ENCODE peak calls at places on chromosomes 13 and 19, in seven cellular contexts. F is astrocyte, H is IMR-90, X is lung, N is K562, A is right cardiac atrium, C is AG04450. J is an unnamed sample.

GRCh38 chr19:2426661-2427322 is 594 bp downstream of the TIMM13 start:
- DNase-seq in X (no peak), C (no peak), N (peak; percentile 88), A (peak; percentile 77), F (no peak), H (peak; percentile 14), J (no peak)

GRCh38 chr19:6092329-6093286 is 17.7 kb downstream of the RFX2 start:
- DNase-seq in F (peak; percentile 84), N (peak; percentile 78), A (peak; percentile 94), H (peak; percentile 88), X (peak; percentile 87), C (no peak), J (no peak)

GRCh38 chr19:39410620-39411005 is 1.9 kb upstream of the PLEKHG2 start:
- DNase-seq in H (no peak), X (no peak), C (no peak), F (no peak), A (peak; percentile 20), N (no peak), J (no peak)

GRCh38 chr13:45456196-45456972 is 8.4 kb upstream of the COG3 start:
- DNase-seq in C (peak; percentile 30), N (no peak), H (peak; percentile 69), X (no peak), F (peak; percentile 41), A (no peak), J (no peak)

GRCh38 chr13:52955505-52955904 is 73.1 kb upstream of the OLFM4 start:
- DNase-seq in X (no peak), A (no peak), F (no peak), N (no peak), C (no peak), H (no peak), J (no peak)

GRCh38 chr13:63425131-63425530 is 2009.5 kb upstream of the PCDH20 start:
- DNase-seq in H (peak; percentile 43), A (no peak), X (no peak), C (no peak), N (no peak), F (peak; percentile 36), J (no peak)

GRCh38 chr19:17281391-17282304 is at the start of gene ANKLE1:
- DNase-seq in H (no peak), F (no peak), X (no peak), A (peak; percentile 62), N (peak; percentile 59), C (no peak), J (no peak)

GRCh38 chr19:40366697-40367561 is 18.4 kb downstream of the PLD3 start:
- DNase-seq in C (no peak), H (peak; percentile 24), F (peak; percentile 48), A (no peak), N (peak; percentile 77), X (peak; percentile 43), J (no peak)

GRCh38 chr13:99314640-99315176 is 7.5 kb upstream of the GPR183 start:
- DNase-seq in N (peak; percentile 64), H (peak; percentile 28), F (peak; percentile 75), X (no peak), C (no peak), A (no peak), J (no peak)

GRCh38 chr13:95862401-95862800 is 185.5 kb downstream of the DNAJC3 start:
- DNase-seq in A (no peak), N (no peak), C (no peak), F (no peak), X (no peak), H (peak; percentile 12), J (no peak)

GRCh38 chr13:33110386-33110712 is 94.1 kb downstream of the KL start:
- DNase-seq in X (no peak), F (no peak), H (no peak), C (no peak), A (peak; percentile 54), N (no peak), J (no peak)

GRCh38 chr13:31908696-31909386 is 122.7 kb upstream of the FRY start:
- DNase-seq in F (no peak), A (no peak), C (no peak), N (no peak), H (no peak), X (no peak), J (no peak)

GRCh38 chr13:35379663-35380062 is 96.8 kb downstream of the MAB21L1 start:
- DNase-seq in C (no peak), X (no peak), F (no peak), N (no peak), H (no peak), A (no peak), J (no peak)

GRCh38 chr19:50162988-50163387 is at the start of gene IZUMO2:
- DNase-seq in N (peak; percentile 29), H (no peak), F (no peak), X (no peak), A (no peak), C (no peak), J (no peak)

GRCh38 chr13:107650081-107650701 is 565.1 kb downstream of the LIG4 start:
- DNase-seq in F (peak; percentile 25), N (peak; percentile 7), X (peak; percentile 32), A (peak; percentile 82), C (no peak), H (peak; percentile 62), J (no peak)

GRCh38 chr13:60028021-60028420 is 135.7 kb downstream of the DIAPH3 start:
- DNase-seq in N (no peak), C (no peak), A (no peak), F (no peak), X (no peak), H (no peak), J (no peak)

GRCh38 chr13:104987621-104988020 is 1547.8 kb downstream of the EFNB2 start:
- DNase-seq in C (no peak), F (no peak), N (no peak), A (no peak), X (no peak), H (no peak), J (no peak)

GRCh38 chr19:46383171-46383815 is 30.1 kb downstream of the CCDC8 start:
- DNase-seq in F (no peak), N (no peak), X (no peak), C (no peak), H (no peak), A (no peak), J (no peak)

GRCh38 chr13:36325912-36326311 is 20.3 kb downstream of the SPART start:
- DNase-seq in H (no peak), N (no peak), F (no peak), C (no peak), X (no peak), A (no peak), J (no peak)

GRCh38 chr13:31038834-31039552 is 106.5 kb downstream of the TEX26 start:
- DNase-seq in X (no peak), H (peak; percentile 44), A (no peak), N (no peak), C (no peak), F (peak; percentile 95), J (no peak)

GRCh38 chr19:51064534-51065220 is at the start of gene KLK13:
- DNase-seq in F (no peak), A (peak; percentile 82), C (no peak), N (peak; percentile 94), X (peak; percentile 34), H (no peak), J (no peak)

GRCh38 chr19:14943601-14944000 is 2.3 kb downstream of the OR7C2 start:
- DNase-seq in X (no peak), C (no peak), A (no peak), N (no peak), F (no peak), H (no peak), J (no peak)

GRCh38 chr13:32804673-32805260 is 211.5 kb upstream of the KL start:
- DNase-seq in F (peak; percentile 34), X (no peak), A (no peak), H (peak; percentile 51), N (no peak), C (no peak), J (no peak)

GRCh38 chr13:40269086-40269485 is 397.4 kb downstream of the FOXO1 start:
- DNase-seq in X (no peak), F (no peak), C (no peak), N (no peak), H (no peak), A (no peak), J (no peak)

GRCh38 chr13:31767175-31767900 is 28.0 kb downstream of the RXFP2 start:
- DNase-seq in C (peak; percentile 48), N (no peak), A (no peak), X (no peak), F (peak; percentile 98), H (peak; percentile 84), J (no peak)

GRCh38 chr19:56834564-56835375 is 5.8 kb downstream of the PEG3 start:
- DNase-seq in A (no peak), X (no peak), F (no peak), C (no peak), N (no peak), H (no peak), J (no peak)
- H3K9me3 ChIP-seq in A (no peaks in the 10 kb centered on the region), X (no peaks in the 10 kb centered on the region), F (peaks cover 10% of the 10 kb centered on the region), C (peaks cover 59% of the 10 kb centered on the region), N (no peaks in the 10 kb centered on the region), H (peaks cover 47% of the 10 kb centered on the region), J (peaks cover 6% of the 10 kb centered on the region)

DNA sequence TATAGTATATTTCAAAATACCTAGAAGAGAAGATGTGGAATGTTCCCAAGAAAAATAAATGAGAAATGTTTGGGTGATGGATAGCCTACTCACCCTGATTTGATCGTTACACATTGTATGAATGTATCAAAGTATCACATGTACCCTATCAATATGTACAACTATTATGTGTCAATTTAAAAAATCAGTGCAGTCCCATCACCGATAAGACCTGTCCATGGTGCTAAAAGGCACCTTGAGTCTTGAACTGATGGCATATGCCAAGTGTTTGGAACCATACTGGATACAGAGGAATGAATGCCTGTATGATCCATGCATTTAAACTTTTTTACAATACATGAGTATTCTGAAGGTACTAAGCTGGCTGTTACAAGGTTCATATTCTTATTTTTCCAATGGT is 50.2 kb upstream of the ZNF835 start:
- DNase-seq in C (no peak), X (no peak), H (no peak), F (no peak), N (no peak), A (no peak), J (no peak)
- H3K9me3 ChIP-seq in C (peaks cover 47% of the 10 kb centered on the region), X (no peaks in the 10 kb centered on the region), H (peaks cover 24% of the 10 kb centered on the region), F (peaks cover 4% of the 10 kb centered on the region), N (no peaks in the 10 kb centered on the region), A (no peaks in the 10 kb centered on the region), J (no peaks in the 10 kb centered on the region)

GRCh38 chr19:52397310-52398090 is at the start of gene ZNF528:
- DNase-seq in N (peak; percentile 88), F (peak; percentile 83), A (peak; percentile 99), C (peak; percentile 88), X (peak; percentile 97), H (peak; percentile 92), J (peak; percentile 77)
- H3K9me3 ChIP-seq in N (no peaks in the 10 kb centered on the region), F (peaks cover 20% of the 10 kb centered on the region), A (no peaks in the 10 kb centered on the region), C (peaks cover 43% of the 10 kb centered on the region), X (no peaks in the 10 kb centered on the region), H (peaks cover 23% of the 10 kb centered on the region), J (peaks cover 1% of the 10 kb centered on the region)

GRCh38 chr19:55720214-55720746 is 17.9 kb downstream of the NLRP9 start:
- DNase-seq in A (no peak), C (no peak), X (no peak), N (no peak), H (no peak), F (no peak), J (no peak)

GRCh38 chr19:55720801-55721200 is 17.4 kb downstream of the NLRP9 start:
- DNase-seq in X (no peak), A (no peak), F (no peak), C (no peak), N (no peak), H (no peak), J (no peak)

DNA sequence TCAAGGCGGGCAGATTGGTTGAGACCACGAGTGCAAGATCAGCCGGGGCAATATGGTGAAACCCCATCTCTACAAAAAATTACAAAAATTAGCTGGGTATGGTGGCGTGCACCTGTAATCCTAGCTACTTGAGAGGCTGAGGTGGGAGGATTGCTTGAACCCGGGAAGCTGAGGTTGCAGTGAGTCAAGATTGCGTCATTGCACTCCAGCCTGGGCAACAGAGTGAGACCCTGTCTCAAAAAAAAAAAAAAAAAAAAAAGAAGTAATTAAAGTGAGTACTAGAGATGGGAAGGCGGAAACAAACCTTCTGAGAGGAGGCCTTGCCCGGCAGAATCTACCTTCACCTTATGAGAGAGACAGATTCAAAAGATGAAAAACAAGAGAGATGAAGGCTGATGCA is 14.7 kb downstream of the NLRP9 start:
- DNase-seq in C (no peak), X (no peak), A (no peak), H (no peak), F (no peak), N (no peak), J (no peak)
- H3K9me3 ChIP-seq in C (peaks cover 9% of the 10 kb centered on the region), X (peaks cover 2% of the 10 kb centered on the region), A (no peaks in the 10 kb centered on the region), H (peaks cover 4% of the 10 kb centered on the region), F (no peaks in the 10 kb centered on the region), N (peaks cover 4% of the 10 kb centered on the region), J (peaks cover 5% of the 10 kb centered on the region)